ENCODE peak calls at places on chromosomes 13 and 19, in seven cellular contexts. J is H1, G is heart left ventricle, N is fibroblast of lung, F is pancreas, M is ovary, U is adrenal gland. T is an unnamed sample.

GRCh38 chr13:110421696-110422395 is 114.8 kb downstream of the COL4A2 start:
- DNase-seq in J (no peak), G (no peak), N (peak), F (no peak), M (no peak), U (no peak), T (peak)

GRCh38 chr13:20387441-20387971 is 138.2 kb downstream of the CRYL1 start:
- DNase-seq in J (no peak), G (no peak), N (peak), F (no peak), M (no peak), U (no peak), T (no peak)

GRCh38 chr13:108947551-108948030 is 318.2 kb downstream of the MYO16 start:
- DNase-seq in J (no peak), G (no peak), N (peak), F (no peak), M (peak), U (no peak), T (no peak)

GRCh38 chr13:42119875-42120274 is 71.4 kb downstream of the DGKH start:
- DNase-seq in J (no peak), G (no peak), N (no peak), F (no peak), M (no peak), U (no peak), T (no peak)

GRCh38 chr19:31408460-31409124 is 59.4 kb upstream of the TSHZ3 start:
- DNase-seq in J (no peak), G (peak), N (peak), F (no peak), M (no peak), U (no peak), T (no peak)

GRCh38 chr13:83498486-83499190 is 383.6 kb downstream of the SLITRK1 start:
- DNase-seq in J (no peak), G (no peak), N (peak), F (no peak), M (no peak), U (no peak), T (no peak)

GRCh38 chr13:24995225-24995804 is 100.6 kb upstream of the PABPC3 start:
- DNase-seq in J (peak), G (no peak), N (peak), F (no peak), M (no peak), U (peak), T (peak)

GRCh38 chr13:46552302-46552680 is 679 bp upstream of the LRCH1 start:
- DNase-seq in J (no peak), G (no peak), N (no peak), F (no peak), M (peak), U (peak), T (no peak)

GRCh38 chr19:31387662-31388175 is 38.5 kb upstream of the TSHZ3 start:
- DNase-seq in J (no peak), G (no peak), N (no peak), F (no peak), M (no peak), U (no peak), T (no peak)

GRCh38 chr13:62185631-62186256 is 770.1 kb upstream of the PCDH20 start:
- DNase-seq in J (no peak), G (no peak), N (no peak), F (no peak), M (no peak), U (no peak), T (no peak)

GRCh38 chr19:30799854-30800755 is 427.9 kb downstream of the ZNF536 start:
- DNase-seq in J (peak), G (peak), N (no peak), F (no peak), M (peak), U (peak), T (no peak)

GRCh38 chr19:28934626-28935025 is 278.3 kb downstream of the UQCRFS1 start:
- DNase-seq in J (no peak), G (no peak), N (no peak), F (no peak), M (no peak), U (no peak), T (no peak)

GRCh38 chr13:43874512-43875092 is 4.9 kb downstream of the CCDC122 start:
- DNase-seq in J (no peak), G (no peak), N (peak), F (no peak), M (no peak), U (no peak), T (no peak)

GRCh38 chr19:31074751-31075150 is 274.5 kb downstream of the TSHZ3 start:
- DNase-seq in J (no peak), G (no peak), N (no peak), F (no peak), M (no peak), U (no peak), T (no peak)

GRCh38 chr13:65679240-65679639 is 1550.9 kb downstream of the PCDH9 start:
- DNase-seq in J (no peak), G (no peak), N (peak), F (no peak), M (no peak), U (no peak), T (no peak)

GRCh38 chr19:48842744-48843162 is 6.5 kb upstream of the HSD17B14 start:
- DNase-seq in J (peak), G (no peak), N (peak), F (no peak), M (peak), U (peak), T (peak)

GRCh38 chr13:110921209-110921608 is 6.3 kb upstream of the ANKRD10 start:
- DNase-seq in J (no peak), G (no peak), N (no peak), F (no peak), M (no peak), U (no peak), T (no peak)

GRCh38 chr13:112885782-112886268 is 83.2 kb upstream of the MCF2L start:
- DNase-seq in J (peak), G (peak), N (peak), F (peak), M (peak), U (peak), T (no peak)

GRCh38 chr19:13146763-13147563 is 3.2 kb downstream of the STX10 start:
- DNase-seq in J (no peak), G (no peak), N (no peak), F (no peak), M (no peak), U (peak), T (no peak)

GRCh38 chr19:49591731-49592485 is 926 bp downstream of the PRR12 start:
- DNase-seq in J (peak), G (no peak), N (peak), F (peak), M (peak), U (peak), T (peak)

GRCh38 chr13:48000559-48001126 is 430 bp downstream of the SUCLA2 start:
- DNase-seq in J (no peak), G (peak), N (peak), F (peak), M (no peak), U (peak), T (no peak)

GRCh38 chr13:66040506-66040905 is 1189.6 kb downstream of the PCDH9 start:
- DNase-seq in J (no peak), G (no peak), N (no peak), F (no peak), M (no peak), U (no peak), T (no peak)

GRCh38 chr19:41478875-41479756 is 36.2 kb downstream of the ERICH4 start:
- DNase-seq in J (no peak), G (no peak), N (no peak), F (no peak), M (no peak), U (no peak), T (no peak)

GRCh38 chr13:76527041-76527440 is 359.2 kb downstream of the KCTD12 start:
- DNase-seq in J (no peak), G (no peak), N (no peak), F (no peak), M (no peak), U (no peak), T (no peak)

GRCh38 chr13:49657241-49657641 is 28.9 kb downstream of the ARL11 start:
- DNase-seq in J (no peak), G (no peak), N (no peak), F (no peak), M (no peak), U (no peak), T (no peak)

GRCh38 chr13:20118268-20119140 is 42.3 kb downstream of the GJA3 start:
- DNase-seq in J (no peak), G (peak), N (peak), F (peak), M (peak), U (peak), T (peak)

GRCh38 chr19:50046649-50047503 is 21.1 kb downstream of the ZNF473 start:
- DNase-seq in J (peak), G (peak), N (no peak), F (no peak), M (peak), U (peak), T (peak)

GRCh38 chr13:84399320-84400085 is 517.2 kb upstream of the SLITRK1 start:
- DNase-seq in J (no peak), G (no peak), N (peak), F (no peak), M (no peak), U (no peak), T (no peak)

GRCh38 chr19:7348587-7349230 is at the start of gene ARHGEF18:
- DNase-seq in J (no peak), G (peak), N (no peak), F (no peak), M (no peak), U (no peak), T (peak)

GRCh38 chr19:34409189-34410164 is 5.3 kb downstream of the PDCD2L start:
- DNase-seq in J (no peak), G (no peak), N (no peak), F (no peak), M (no peak), U (no peak), T (no peak)

GRCh38 chr19:12065100-12065538 is 588 bp downstream of the ZNF844 start:
- DNase-seq in J (peak), G (no peak), N (peak), F (no peak), M (no peak), U (peak), T (no peak)

GRCh38 chr19:46732966-46733692 is 12.7 kb upstream of the FKRP start:
- DNase-seq in J (no peak), G (no peak), N (peak), F (peak), M (no peak), U (no peak), T (no peak)

GRCh38 chr13:24148414-24149305 is 11.9 kb upstream of the SPATA13 start:
- DNase-seq in J (no peak), G (no peak), N (peak), F (no peak), M (no peak), U (peak), T (no peak)

GRCh38 chr19:53877361-53877766 is 4.6 kb upstream of the PRKCG start:
- DNase-seq in J (no peak), G (no peak), N (peak), F (no peak), M (no peak), U (no peak), T (no peak)

DNA sequence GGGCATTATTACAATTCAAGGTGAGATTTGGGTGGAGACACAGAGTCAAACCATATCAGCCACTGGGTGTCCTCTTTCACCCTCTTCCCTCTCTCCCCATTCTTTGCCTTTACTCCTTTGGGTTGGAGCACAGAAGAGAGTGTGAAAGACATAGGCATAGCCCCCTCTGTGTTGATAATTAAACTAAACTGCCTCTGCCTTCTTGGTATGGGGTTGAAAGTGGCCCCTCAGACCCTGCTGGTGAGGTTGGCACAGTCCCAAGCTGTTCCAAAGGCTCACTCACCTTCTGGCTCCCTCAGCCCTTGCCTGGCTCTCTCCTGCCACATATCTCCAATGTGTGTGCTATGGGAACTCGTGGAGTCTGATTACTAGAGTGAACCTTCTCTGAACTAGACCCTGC is 210.6 kb upstream of the RXFP2 start:
- DNase-seq in J (no peak), G (no peak), N (no peak), F (no peak), M (no peak), U (no peak), T (no peak)
- H3K4me3 ChIP-seq in J (no peak), G (no peak), N (no peak), F (no peak), M (no peak), U (no peak), T (no peak)

GRCh38 chr13:26476744-26477129 is 80.7 kb upstream of the WASF3 start:
- DNase-seq in J (no peak), G (no peak), N (no peak), F (no peak), M (no peak), U (no peak), T (no peak)
- H3K4me3 ChIP-seq in J (peak), G (peak), N (no peak), F (no peak), M (no peak), U (no peak), T (no peak)

GRCh38 chr19:57812201-57812600 is 2.5 kb downstream of the ZNF552 start:
- DNase-seq in J (no peak), G (no peak), N (no peak), F (no peak), M (no peak), U (no peak), T (no peak)
- H3K4me3 ChIP-seq in J (no peak), G (no peak), N (no peak), F (no peak), M (no peak), U (no peak), T (no peak)

DNA sequence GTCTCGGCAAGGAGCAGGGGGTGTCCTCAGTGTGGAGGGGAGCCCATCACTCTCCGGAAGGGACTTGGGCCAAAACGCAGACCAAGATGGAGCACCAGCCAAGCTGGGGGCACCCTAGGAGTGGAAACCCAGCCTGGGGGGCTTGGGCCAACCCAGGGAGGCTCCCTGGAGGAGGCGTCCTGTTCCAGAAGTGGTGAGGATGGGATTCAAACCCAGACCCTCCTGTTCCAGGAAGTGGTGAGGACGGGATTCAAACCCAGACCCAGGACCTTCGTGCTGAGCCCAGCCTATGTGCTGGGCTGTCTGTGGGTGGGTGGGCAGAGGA is 848 bp upstream of the PLIN4 start:
- DNase-seq in J (no peak), G (no peak), N (no peak), F (peak), M (peak), U (no peak), T (no peak)
- H3K4me3 ChIP-seq in J (no peak), G (no peak), N (no peak), F (no peak), M (no peak), U (no peak), T (no peak)

GRCh38 chr13:80083097-80083429 is 257.9 kb downstream of the SPRY2 start:
- DNase-seq in J (no peak), G (no peak), N (no peak), F (no peak), M (no peak), U (no peak), T (no peak)
- H3K4me3 ChIP-seq in J (no peak), G (no peak), N (no peak), F (no peak), M (no peak), U (no peak), T (no peak)

GRCh38 chr19:44163789-44164188 is 1.1 kb upstream of the ZNF226 start:
- DNase-seq in J (no peak), G (no peak), N (no peak), F (no peak), M (no peak), U (no peak), T (no peak)
- H3K4me3 ChIP-seq in J (no peak), G (no peak), N (no peak), F (no peak), M (no peak), U (no peak), T (no peak)

DNA sequence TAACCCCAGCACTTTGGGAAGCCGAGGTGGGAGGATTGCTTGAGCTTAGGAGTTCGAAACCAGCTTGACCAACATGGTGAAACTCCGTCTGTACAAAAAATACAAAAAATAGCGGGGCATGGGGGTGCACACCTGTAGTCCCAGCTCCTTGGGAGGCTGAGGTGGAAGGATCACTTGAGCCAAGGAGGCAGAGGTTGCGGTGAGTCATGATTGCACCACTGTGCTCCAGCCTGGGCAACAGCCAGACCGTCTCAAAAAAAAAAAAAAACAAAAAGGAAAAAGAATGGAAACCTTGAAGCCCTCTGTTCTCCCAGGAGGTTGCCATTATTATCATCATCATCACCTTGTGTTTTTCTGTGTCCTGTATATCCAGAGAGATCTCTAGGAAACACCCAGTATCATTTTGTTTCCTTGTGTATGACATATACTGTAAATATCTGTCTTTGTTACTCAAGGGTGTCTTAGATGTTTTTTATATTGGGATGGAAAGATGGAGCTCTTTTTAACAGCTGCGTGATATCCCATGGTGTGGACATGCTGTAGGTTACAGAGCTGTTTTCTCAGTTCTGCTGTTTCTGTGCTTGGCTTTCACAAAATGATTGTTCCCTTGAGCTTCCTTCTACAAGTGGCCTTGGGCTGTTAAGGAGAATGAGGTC is 11.8 kb downstream of the CHAF1A start:
- DNase-seq in J (no peak), G (no peak), N (peak), F (no peak), M (no peak), U (peak), T (no peak)
- H3K4me3 ChIP-seq in J (no peak), G (no peak), N (peak), F (no peak), M (no peak), U (no peak), T (no peak)

DNA sequence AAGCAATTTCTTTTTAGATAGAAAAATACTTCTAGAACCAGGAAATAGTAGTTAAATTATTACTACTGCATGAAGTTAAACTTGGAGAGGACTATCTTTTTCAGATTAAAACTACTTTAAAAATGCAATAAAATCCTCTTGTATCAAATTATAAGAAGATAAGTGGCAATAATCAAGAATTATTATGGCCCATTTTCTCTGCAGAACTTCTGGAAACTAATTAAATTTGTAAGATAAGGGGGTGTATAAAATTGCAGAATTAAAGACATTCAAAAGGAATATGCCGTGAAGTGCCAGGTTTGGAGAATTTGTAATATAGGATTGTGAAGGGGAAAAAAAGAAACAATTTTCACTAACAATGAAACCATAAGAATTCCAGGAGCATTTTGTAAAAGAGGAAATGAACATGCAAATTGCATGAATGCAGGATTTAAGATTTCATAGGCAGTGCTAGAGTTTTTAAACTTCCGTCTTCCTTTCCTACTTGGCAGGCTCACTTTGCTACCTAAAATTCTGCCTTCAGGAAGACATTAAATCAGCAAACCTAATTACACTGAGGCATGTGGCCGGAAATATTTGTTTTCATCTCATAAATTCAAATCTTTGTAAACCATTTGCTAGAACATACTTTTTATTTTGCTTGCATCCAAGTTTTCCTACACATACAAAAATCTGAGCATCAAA is 167.1 kb downstream of the DCLK1 start:
- DNase-seq in J (no peak), G (no peak), N (no peak), F (no peak), M (no peak), U (no peak), T (no peak)
- H3K4me3 ChIP-seq in J (no peak), G (no peak), N (no peak), F (no peak), M (no peak), U (no peak), T (no peak)

DNA sequence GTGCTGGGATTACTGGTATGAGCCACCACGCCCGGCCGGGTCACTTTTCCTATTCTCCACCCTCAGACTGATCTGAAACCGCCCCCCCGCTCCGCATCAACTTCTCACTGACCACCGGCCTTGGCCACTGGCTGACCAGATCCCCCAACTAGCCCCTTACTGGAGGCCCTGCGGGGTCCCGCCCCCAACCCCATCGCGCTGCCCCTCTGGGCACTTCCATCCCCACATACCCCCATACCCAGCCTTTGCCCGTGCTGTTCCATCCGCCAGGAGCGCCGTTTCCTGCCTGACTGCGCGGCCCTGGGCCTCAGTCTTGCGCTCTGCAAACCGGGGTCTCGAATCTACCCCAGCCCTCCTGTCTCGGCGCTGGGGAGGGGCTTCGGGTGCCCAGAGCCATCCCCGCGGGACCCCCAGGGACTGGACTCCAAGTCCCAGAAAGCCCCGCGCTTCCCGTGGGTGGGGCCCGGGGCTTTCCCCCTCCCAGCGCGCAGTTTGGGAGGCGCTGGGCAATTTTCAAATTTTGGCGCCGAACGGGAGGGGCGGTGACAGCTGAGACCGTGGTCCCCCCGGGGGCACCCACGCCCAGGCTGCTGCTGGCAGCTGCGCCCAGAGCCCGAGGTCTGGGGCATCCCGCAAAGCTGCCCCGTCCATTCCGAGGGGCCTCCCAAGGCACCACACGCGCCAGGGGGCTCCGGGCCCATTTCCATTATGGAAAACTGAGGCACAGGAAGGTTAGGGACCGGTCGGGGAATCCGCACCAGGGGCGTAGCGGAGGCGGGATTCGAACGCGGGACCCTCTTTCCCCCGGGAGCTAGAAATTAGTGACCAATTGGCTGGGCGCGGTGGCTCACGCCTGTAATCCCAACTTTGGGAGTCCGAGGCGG is 5.2 kb upstream of the LMNB2 start:
- DNase-seq in J (peak), G (peak), N (peak), F (peak), M (peak), U (peak), T (peak)
- H3K4me3 ChIP-seq in J (peak), G (peak), N (peak), F (peak), M (peak), U (peak), T (peak)